ENCODE peak calls at places on chromosome 9, in eight cellular contexts. One of them, this sample, is unnamed.

GRCh38 chr9:131043097-131043496 is 34.1 kb downstream of the LAMC3 start:
- DNase-seq in H9: no peak
- DNase-seq in coronary artery: no peak
- DNase-seq in HCT116: no peak
- DNase-seq in AG04450: no peak
- DNase-seq in ovary: no peak
- DNase-seq in transverse colon: no peak
- DNase-seq in tibial nerve: no peak
- DNase-seq in this sample: no peak

GRCh38 chr9:130254753-130255637 is 10.6 kb upstream of the HMCN2 start:
- DNase-seq in H9: no peak
- DNase-seq in coronary artery: peak
- DNase-seq in HCT116: no peak
- DNase-seq in AG04450: no peak
- DNase-seq in ovary: no peak
- DNase-seq in transverse colon: no peak
- DNase-seq in tibial nerve: no peak
- DNase-seq in this sample: no peak

GRCh38 chr9:134591573-134591981 is 50.0 kb upstream of the COL5A1 start:
- DNase-seq in H9: no peak
- DNase-seq in coronary artery: no peak
- DNase-seq in HCT116: no peak
- DNase-seq in AG04450: no peak
- DNase-seq in ovary: no peak
- DNase-seq in transverse colon: no peak
- DNase-seq in tibial nerve: no peak
- DNase-seq in this sample: no peak

GRCh38 chr9:13804532-13804931 is 509.4 kb downstream of the NFIB start:
- DNase-seq in H9: no peak
- DNase-seq in coronary artery: no peak
- DNase-seq in HCT116: no peak
- DNase-seq in AG04450: no peak
- DNase-seq in ovary: no peak
- DNase-seq in transverse colon: no peak
- DNase-seq in tibial nerve: no peak
- DNase-seq in this sample: no peak

GRCh38 chr9:137128158-137129088 is 10.5 kb upstream of the GRIN1 start:
- DNase-seq in H9: no peak
- DNase-seq in coronary artery: no peak
- DNase-seq in HCT116: no peak
- DNase-seq in AG04450: no peak
- DNase-seq in ovary: no peak
- DNase-seq in transverse colon: no peak
- DNase-seq in tibial nerve: no peak
- DNase-seq in this sample: no peak

GRCh38 chr9:4828776-4829175 is 36.0 kb downstream of the RCL1 start:
- DNase-seq in H9: no peak
- DNase-seq in coronary artery: no peak
- DNase-seq in HCT116: no peak
- DNase-seq in AG04450: no peak
- DNase-seq in ovary: no peak
- DNase-seq in transverse colon: no peak
- DNase-seq in tibial nerve: no peak
- DNase-seq in this sample: no peak

GRCh38 chr9:91486699-91487497 is 63.3 kb upstream of the NFIL3 start:
- DNase-seq in H9: no peak
- DNase-seq in coronary artery: no peak
- DNase-seq in HCT116: no peak
- DNase-seq in AG04450: no peak
- DNase-seq in ovary: no peak
- DNase-seq in transverse colon: no peak
- DNase-seq in tibial nerve: no peak
- DNase-seq in this sample: no peak

GRCh38 chr9:127884427-127884911 is 7.0 kb upstream of the AK1 start:
- DNase-seq in H9: no peak
- DNase-seq in coronary artery: no peak
- DNase-seq in HCT116: no peak
- DNase-seq in AG04450: no peak
- DNase-seq in ovary: no peak
- DNase-seq in transverse colon: no peak
- DNase-seq in tibial nerve: no peak
- DNase-seq in this sample: peak

GRCh38 chr9:95105519-95106287 is 211.8 kb downstream of the FANCC start:
- DNase-seq in H9: no peak
- DNase-seq in coronary artery: no peak
- DNase-seq in HCT116: no peak
- DNase-seq in AG04450: no peak
- DNase-seq in ovary: no peak
- DNase-seq in transverse colon: no peak
- DNase-seq in tibial nerve: no peak
- DNase-seq in this sample: no peak

GRCh38 chr9:134724912-134725604 is 83.5 kb downstream of the COL5A1 start:
- DNase-seq in H9: no peak
- DNase-seq in coronary artery: no peak
- DNase-seq in HCT116: no peak
- DNase-seq in AG04450: no peak
- DNase-seq in ovary: no peak
- DNase-seq in transverse colon: no peak
- DNase-seq in tibial nerve: no peak
- DNase-seq in this sample: no peak

GRCh38 chr9:135387976-135388375 is 91.6 kb upstream of the PPP1R26 start:
- DNase-seq in H9: no peak
- DNase-seq in coronary artery: no peak
- DNase-seq in HCT116: no peak
- DNase-seq in AG04450: no peak
- DNase-seq in ovary: no peak
- DNase-seq in transverse colon: no peak
- DNase-seq in tibial nerve: no peak
- DNase-seq in this sample: no peak

GRCh38 chr9:125701351-125701750 is 5.7 kb downstream of the MAPKAP1 start:
- DNase-seq in H9: peak
- DNase-seq in coronary artery: no peak
- DNase-seq in HCT116: no peak
- DNase-seq in AG04450: no peak
- DNase-seq in ovary: no peak
- DNase-seq in transverse colon: no peak
- DNase-seq in tibial nerve: no peak
- DNase-seq in this sample: no peak
- H3K27ac ChIP-seq in H9: peak
- H3K27ac ChIP-seq in coronary artery: no peak
- H3K27ac ChIP-seq in HCT116: no peak
- H3K27ac ChIP-seq in AG04450: no peak
- H3K27ac ChIP-seq in ovary: no peak
- H3K27ac ChIP-seq in transverse colon: no peak
- H3K27ac ChIP-seq in tibial nerve: no peak
- H3K27ac ChIP-seq in this sample: no peak

GRCh38 chr9:106880863-106881262 is 17.9 kb downstream of the ZNF462 start:
- DNase-seq in H9: no peak
- DNase-seq in coronary artery: no peak
- DNase-seq in HCT116: no peak
- DNase-seq in AG04450: no peak
- DNase-seq in ovary: no peak
- DNase-seq in transverse colon: no peak
- DNase-seq in tibial nerve: no peak
- DNase-seq in this sample: peak
- H3K27ac ChIP-seq in H9: no peak
- H3K27ac ChIP-seq in coronary artery: no peak
- H3K27ac ChIP-seq in HCT116: no peak
- H3K27ac ChIP-seq in AG04450: no peak
- H3K27ac ChIP-seq in ovary: peak
- H3K27ac ChIP-seq in transverse colon: peak
- H3K27ac ChIP-seq in tibial nerve: peak
- H3K27ac ChIP-seq in this sample: peak

GRCh38 chr9:76686756-76687155 is 77.5 kb upstream of the PCA3 start:
- DNase-seq in H9: no peak
- DNase-seq in coronary artery: no peak
- DNase-seq in HCT116: no peak
- DNase-seq in AG04450: no peak
- DNase-seq in ovary: no peak
- DNase-seq in transverse colon: no peak
- DNase-seq in tibial nerve: no peak
- DNase-seq in this sample: no peak

GRCh38 chr9:76680716-76681431 is 83.4 kb upstream of the PCA3 start:
- DNase-seq in H9: no peak
- DNase-seq in coronary artery: no peak
- DNase-seq in HCT116: no peak
- DNase-seq in AG04450: no peak
- DNase-seq in ovary: no peak
- DNase-seq in transverse colon: no peak
- DNase-seq in tibial nerve: no peak
- DNase-seq in this sample: no peak

GRCh38 chr9:76687861-76688374 is 76.3 kb upstream of the PCA3 start:
- DNase-seq in H9: no peak
- DNase-seq in coronary artery: peak
- DNase-seq in HCT116: peak
- DNase-seq in AG04450: no peak
- DNase-seq in ovary: no peak
- DNase-seq in transverse colon: no peak
- DNase-seq in tibial nerve: no peak
- DNase-seq in this sample: no peak

GRCh38 chr9:76681556-76681955 is 82.7 kb upstream of the PCA3 start:
- DNase-seq in H9: no peak
- DNase-seq in coronary artery: no peak
- DNase-seq in HCT116: no peak
- DNase-seq in AG04450: no peak
- DNase-seq in ovary: no peak
- DNase-seq in transverse colon: no peak
- DNase-seq in tibial nerve: no peak
- DNase-seq in this sample: no peak

GRCh38 chr9:76684213-76684612 is 80.0 kb upstream of the PCA3 start:
- DNase-seq in H9: no peak
- DNase-seq in coronary artery: no peak
- DNase-seq in HCT116: no peak
- DNase-seq in AG04450: no peak
- DNase-seq in ovary: no peak
- DNase-seq in transverse colon: no peak
- DNase-seq in tibial nerve: no peak
- DNase-seq in this sample: no peak
- H3K27ac ChIP-seq in H9: no peak
- H3K27ac ChIP-seq in coronary artery: no peak
- H3K27ac ChIP-seq in HCT116: no peak
- H3K27ac ChIP-seq in AG04450: no peak
- H3K27ac ChIP-seq in ovary: no peak
- H3K27ac ChIP-seq in transverse colon: no peak
- H3K27ac ChIP-seq in tibial nerve: no peak
- H3K27ac ChIP-seq in this sample: no peak

DNA sequence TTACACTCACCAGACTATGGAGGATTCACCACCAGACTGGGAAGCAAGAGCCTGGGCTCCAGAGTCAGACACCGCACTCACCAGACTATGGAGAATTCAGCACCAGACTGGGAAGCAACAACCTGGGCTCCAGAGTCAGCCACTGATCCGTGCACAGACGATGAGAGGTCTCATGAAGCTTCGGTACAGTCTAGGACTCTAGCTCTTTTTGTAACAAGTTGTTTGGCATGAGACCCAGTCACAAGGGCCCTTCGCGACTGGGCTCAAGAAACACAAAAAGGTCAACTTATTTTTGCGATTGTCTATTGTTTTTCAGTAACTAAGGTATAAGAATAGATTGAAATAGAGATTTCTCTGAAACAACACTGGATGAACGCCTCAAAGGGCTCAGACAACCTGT is 192.7 kb upstream of the ADAMTSL1 start:
- DNase-seq in H9: no peak
- DNase-seq in coronary artery: no peak
- DNase-seq in HCT116: no peak
- DNase-seq in AG04450: no peak
- DNase-seq in ovary: no peak
- DNase-seq in transverse colon: no peak
- DNase-seq in tibial nerve: no peak
- DNase-seq in this sample: no peak
- H3K27ac ChIP-seq in H9: no peak
- H3K27ac ChIP-seq in coronary artery: no peak
- H3K27ac ChIP-seq in HCT116: no peak
- H3K27ac ChIP-seq in AG04450: no peak
- H3K27ac ChIP-seq in ovary: no peak
- H3K27ac ChIP-seq in transverse colon: no peak
- H3K27ac ChIP-seq in tibial nerve: no peak
- H3K27ac ChIP-seq in this sample: no peak

GRCh38 chr9:108050894-108051293 is 561.3 kb upstream of the KLF4 start:
- DNase-seq in H9: no peak
- DNase-seq in coronary artery: no peak
- DNase-seq in HCT116: no peak
- DNase-seq in AG04450: no peak
- DNase-seq in ovary: no peak
- DNase-seq in transverse colon: no peak
- DNase-seq in tibial nerve: no peak
- DNase-seq in this sample: no peak
- H3K27ac ChIP-seq in H9: no peak
- H3K27ac ChIP-seq in coronary artery: no peak
- H3K27ac ChIP-seq in HCT116: no peak
- H3K27ac ChIP-seq in AG04450: no peak
- H3K27ac ChIP-seq in ovary: no peak
- H3K27ac ChIP-seq in transverse colon: no peak
- H3K27ac ChIP-seq in tibial nerve: no peak
- H3K27ac ChIP-seq in this sample: no peak

GRCh38 chr9:79280691-79281090 is 291.1 kb upstream of the TLE4 start:
- DNase-seq in H9: no peak
- DNase-seq in coronary artery: no peak
- DNase-seq in HCT116: no peak
- DNase-seq in AG04450: no peak
- DNase-seq in ovary: no peak
- DNase-seq in transverse colon: no peak
- DNase-seq in tibial nerve: no peak
- DNase-seq in this sample: no peak

GRCh38 chr9:79277916-79278447 is 293.8 kb upstream of the TLE4 start:
- DNase-seq in H9: no peak
- DNase-seq in coronary artery: no peak
- DNase-seq in HCT116: no peak
- DNase-seq in AG04450: no peak
- DNase-seq in ovary: no peak
- DNase-seq in transverse colon: no peak
- DNase-seq in tibial nerve: no peak
- DNase-seq in this sample: no peak

GRCh38 chr9:79279356-79279755 is 292.4 kb upstream of the TLE4 start:
- DNase-seq in H9: no peak
- DNase-seq in coronary artery: no peak
- DNase-seq in HCT116: no peak
- DNase-seq in AG04450: no peak
- DNase-seq in ovary: no peak
- DNase-seq in transverse colon: no peak
- DNase-seq in tibial nerve: no peak
- DNase-seq in this sample: no peak
- H3K27ac ChIP-seq in H9: no peak
- H3K27ac ChIP-seq in coronary artery: no peak
- H3K27ac ChIP-seq in HCT116: no peak
- H3K27ac ChIP-seq in AG04450: no peak
- H3K27ac ChIP-seq in ovary: no peak
- H3K27ac ChIP-seq in transverse colon: no peak
- H3K27ac ChIP-seq in tibial nerve: no peak
- H3K27ac ChIP-seq in this sample: no peak